ENCODE peak calls at places on chromosomes 3 and 15, in seven cellular contexts. Y is H1, I is IMR-90, V is mesendoderm, B is mesenchymal stem cell, N is neuronal stem cell, P is H9. C is an unnamed sample.

GRCh38 chr3:174812172-174812862 is 46.8 kb upstream of the NAALADL2 start:
- DNase-seq in P (no peak), Y (no peak), V (no peak), N (no peak), I (peak), B (no peak), C (peak)

GRCh38 chr3:77079988-77080585 is 40.2 kb downstream of the ROBO2 start:
- DNase-seq in N (peak), V (peak), P (peak), Y (peak), B (no peak), I (no peak), C (no peak)

GRCh38 chr15:94327356-94327936 is 96.1 kb downstream of the MCTP2 start:
- DNase-seq in Y (no peak), V (peak), P (no peak), N (no peak), B (peak), I (peak), C (no peak)

GRCh38 chr3:22922317-22922716 is 280.8 kb upstream of the UBE2E2 start:
- DNase-seq in B (peak), I (peak), N (no peak), Y (no peak), P (no peak), V (peak), C (peak)

GRCh38 chr3:108130705-108131104 is 39.9 kb upstream of the CD47 start:
- DNase-seq in N (no peak), B (peak), I (peak), V (no peak), Y (no peak), P (no peak), C (no peak)

GRCh38 chr3:147409143-147410121 is at the start of gene ZIC1:
- DNase-seq in I (no peak), N (peak), V (peak), Y (no peak), B (no peak), P (peak), C (no peak)

GRCh38 chr15:91469627-91470567 is 369.8 kb downstream of the SV2B start:
- DNase-seq in V (no peak), I (no peak), P (no peak), Y (no peak), N (no peak), B (no peak), C (no peak)

GRCh38 chr3:117626577-117626976 is 917.0 kb downstream of the TUSC7 start:
- DNase-seq in N (no peak), Y (no peak), I (no peak), B (no peak), P (no peak), V (peak), C (no peak)

GRCh38 chr3:98718730-98719129 is 44.4 kb upstream of the ST3GAL6 start:
- DNase-seq in I (no peak), V (no peak), P (no peak), B (no peak), N (no peak), Y (no peak), C (no peak)

GRCh38 chr3:51978143-51978502 is 3.3 kb downstream of the ABHD14A start:
- DNase-seq in Y (no peak), N (no peak), B (no peak), P (no peak), V (no peak), I (no peak), C (no peak)

GRCh38 chr3:48088056-48088748 is 72.0 kb upstream of the MAP4 start:
- DNase-seq in B (no peak), N (peak), I (no peak), Y (no peak), P (peak), V (peak), C (no peak)

GRCh38 chr3:141530133-141530768 is 43.4 kb downstream of the RASA2 start:
- DNase-seq in B (peak), V (no peak), P (no peak), N (no peak), I (peak), Y (no peak), C (no peak)

GRCh38 chr3:2099779-2100191 is 1.1 kb downstream of the CNTN4 start:
- DNase-seq in B (peak), I (no peak), N (no peak), P (peak), Y (no peak), V (peak), C (no peak)

GRCh38 chr3:131750256-131750655 is 247.5 kb upstream of the MRPL3 start:
- DNase-seq in V (no peak), N (no peak), Y (no peak), I (no peak), B (no peak), P (no peak), C (no peak)

GRCh38 chr15:39720721-39721611 is 61.7 kb downstream of the FSIP1 start:
- DNase-seq in N (no peak), Y (no peak), V (peak), P (no peak), B (peak), I (peak), C (peak)

GRCh38 chr3:48532271-48532973 is 24.2 kb downstream of the PFKFB4 start:
- DNase-seq in N (no peak), V (no peak), P (no peak), Y (no peak), I (no peak), B (peak), C (no peak)

GRCh38 chr15:41727143-41727542 is 47.1 kb upstream of the MAPKBP1 start:
- DNase-seq in P (no peak), B (no peak), N (no peak), V (no peak), I (peak), Y (no peak), C (no peak)

GRCh38 chr3:122942937-122943827 is 84.4 kb downstream of the SEMA5B start:
- DNase-seq in N (peak), V (peak), Y (peak), P (peak), I (peak), B (peak), C (peak)

GRCh38 chr3:82462977-82463376 is 701.5 kb upstream of the GBE1 start:
- DNase-seq in B (no peak), V (no peak), I (no peak), P (no peak), N (no peak), Y (no peak), C (no peak)

GRCh38 chr15:34359416-34359815 is 7.6 kb downstream of the LPCAT4 start:
- DNase-seq in B (no peak), V (no peak), P (no peak), Y (no peak), I (no peak), N (no peak), C (no peak)

GRCh38 chr3:149547413-149547812 is 72.9 kb downstream of the TM4SF4 start:
- DNase-seq in I (peak), Y (no peak), V (no peak), B (no peak), P (no peak), N (no peak), C (no peak)

GRCh38 chr15:101115887-101116680 is 135.8 kb downstream of the CHSY1 start:
- DNase-seq in N (no peak), V (no peak), B (peak), Y (no peak), I (peak), P (peak), C (no peak)

GRCh38 chr15:36632196-36632595 is 52.8 kb downstream of the CDIN1 start:
- DNase-seq in N (no peak), I (peak), V (peak), B (peak), P (no peak), Y (no peak), C (peak)

GRCh38 chr15:69719527-69719926 is 266.9 kb downstream of the RPLP1 start:
- DNase-seq in Y (no peak), N (no peak), B (peak), P (no peak), I (no peak), V (no peak), C (no peak)

GRCh38 chr3:129001101-129001816 is at the start of gene EFCC1:
- DNase-seq in N (peak), I (no peak), P (peak), V (peak), Y (no peak), B (peak), C (no peak)

GRCh38 chr3:70608434-70608833 is 296.0 kb upstream of the MDFIC2 start:
- DNase-seq in P (no peak), N (no peak), V (no peak), Y (no peak), I (no peak), B (no peak), C (no peak)

GRCh38 chr15:82093774-82094211 is 48.0 kb upstream of the MEX3B start:
- DNase-seq in I (peak), V (no peak), Y (no peak), P (no peak), B (peak), N (no peak), C (peak)

GRCh38 chr3:160105902-160106584 is 117.4 kb downstream of the IL12A start:
- DNase-seq in B (no peak), P (no peak), V (no peak), Y (no peak), I (no peak), N (no peak), C (no peak)

GRCh38 chr3:162628531-162628930 is 1131.9 kb downstream of the OTOL1 start:
- DNase-seq in I (no peak), P (no peak), N (no peak), B (no peak), V (no peak), Y (no peak), C (no peak)

GRCh38 chr3:98557324-98558010 is 25.7 kb downstream of the GPR15 start:
- DNase-seq in P (no peak), V (no peak), Y (no peak), N (no peak), I (no peak), B (no peak), C (no peak)

GRCh38 chr15:75061272-75061671 is 37.9 kb downstream of the PPCDC start:
- DNase-seq in Y (no peak), V (no peak), B (peak), N (no peak), I (peak), P (no peak), C (no peak)

GRCh38 chr3:58256511-58256910 is 18.9 kb downstream of the ABHD6 start:
- DNase-seq in Y (no peak), V (no peak), P (no peak), I (no peak), B (no peak), N (no peak), C (peak)
- H2BK5ac ChIP-seq in Y (no peak), V (no peak), P (no peak), I (no peak), B (no peak), N (no peak), C (no peak)

GRCh38 chr3:18828637-18829036 is 319.7 kb upstream of the KCNH8 start:
- DNase-seq in I (no peak), P (no peak), Y (no peak), B (no peak), V (no peak), N (no peak), C (no peak)
- H2BK5ac ChIP-seq in I (no peak), P (no peak), Y (no peak), B (no peak), V (no peak), N (no peak), C (no peak)

DNA sequence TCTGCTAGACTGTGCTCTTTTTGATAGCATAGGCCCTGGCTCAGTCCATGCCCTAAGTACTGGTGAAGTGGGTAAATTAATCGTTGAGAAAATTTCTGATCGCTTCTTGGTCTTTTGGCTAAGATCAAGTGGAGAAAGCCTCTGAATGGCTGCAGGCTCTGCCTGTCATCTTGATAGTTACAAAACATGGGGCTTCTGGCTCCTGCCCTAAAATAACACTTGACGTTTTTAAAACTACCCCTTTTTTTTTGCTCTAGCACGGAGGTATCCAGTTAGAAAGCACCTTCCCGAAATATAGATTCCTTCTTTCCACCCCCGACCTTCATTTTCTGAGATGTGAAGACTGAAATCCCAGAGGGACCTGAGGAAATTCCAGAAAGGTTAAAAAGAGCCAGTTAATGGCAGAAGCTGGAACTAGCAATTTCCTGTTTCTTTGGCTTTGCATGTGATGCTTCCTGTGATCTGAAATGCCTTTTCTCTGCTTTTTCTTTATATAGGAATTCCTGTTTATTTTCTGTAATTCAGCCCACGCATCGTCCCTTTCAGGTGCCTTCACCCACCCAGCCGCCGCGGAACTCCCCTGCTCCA is 802 bp upstream of the C2CD4B start:
- DNase-seq in V (peak), Y (no peak), B (no peak), I (no peak), P (no peak), N (no peak), C (no peak)
- H2BK5ac ChIP-seq in V (no peak), Y (no peak), B (no peak), I (no peak), P (no peak), N (no peak), C (no peak)

DNA sequence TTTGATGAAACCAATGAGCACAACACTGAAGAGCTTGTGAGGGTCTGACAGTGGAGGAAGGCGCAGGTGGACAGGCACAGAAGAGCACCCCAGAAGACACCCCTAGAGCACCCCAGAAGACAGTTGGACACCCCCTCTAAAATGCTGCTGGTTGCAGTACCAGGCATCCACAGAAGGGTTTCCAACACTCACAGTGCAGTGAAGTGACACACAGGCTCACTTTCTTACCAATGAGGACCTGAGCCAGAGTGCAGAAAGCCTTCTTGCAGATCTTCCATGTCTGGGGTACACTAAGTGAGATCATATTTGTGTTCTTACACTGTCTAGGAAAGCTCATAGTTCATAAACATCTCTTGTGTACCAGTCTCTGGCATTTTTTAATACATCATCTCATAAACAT is 27.6 kb downstream of the CCNL1 start:
- DNase-seq in I (no peak), V (no peak), Y (no peak), N (no peak), B (no peak), P (no peak), C (no peak)
- H2BK5ac ChIP-seq in I (peak), V (no peak), Y (no peak), N (no peak), B (no peak), P (no peak), C (no peak)

DNA sequence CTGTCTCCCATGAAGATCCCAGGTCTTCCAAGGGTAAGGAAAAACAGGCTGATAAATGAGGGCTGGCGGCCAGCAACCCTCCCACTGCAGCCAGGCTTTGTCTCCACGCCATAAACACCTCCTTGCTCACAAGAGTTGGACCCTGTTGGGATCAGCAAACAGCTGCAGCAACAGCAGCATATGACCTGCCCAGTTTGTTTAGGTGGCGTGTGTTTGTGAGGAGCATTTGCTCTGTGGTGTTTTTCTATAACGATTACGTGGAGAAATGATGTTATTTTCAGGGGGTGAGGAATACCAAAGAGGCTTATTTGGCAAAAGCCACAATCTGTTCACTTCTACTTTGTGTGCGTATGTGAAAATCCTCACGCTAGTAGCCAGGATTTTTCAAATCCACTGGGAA is 58.5 kb downstream of the RFTN1 start:
- DNase-seq in I (no peak), V (no peak), B (no peak), Y (no peak), P (no peak), N (no peak), C (no peak)
- H2BK5ac ChIP-seq in I (no peak), V (no peak), B (no peak), Y (no peak), P (no peak), N (no peak), C (no peak)

DNA sequence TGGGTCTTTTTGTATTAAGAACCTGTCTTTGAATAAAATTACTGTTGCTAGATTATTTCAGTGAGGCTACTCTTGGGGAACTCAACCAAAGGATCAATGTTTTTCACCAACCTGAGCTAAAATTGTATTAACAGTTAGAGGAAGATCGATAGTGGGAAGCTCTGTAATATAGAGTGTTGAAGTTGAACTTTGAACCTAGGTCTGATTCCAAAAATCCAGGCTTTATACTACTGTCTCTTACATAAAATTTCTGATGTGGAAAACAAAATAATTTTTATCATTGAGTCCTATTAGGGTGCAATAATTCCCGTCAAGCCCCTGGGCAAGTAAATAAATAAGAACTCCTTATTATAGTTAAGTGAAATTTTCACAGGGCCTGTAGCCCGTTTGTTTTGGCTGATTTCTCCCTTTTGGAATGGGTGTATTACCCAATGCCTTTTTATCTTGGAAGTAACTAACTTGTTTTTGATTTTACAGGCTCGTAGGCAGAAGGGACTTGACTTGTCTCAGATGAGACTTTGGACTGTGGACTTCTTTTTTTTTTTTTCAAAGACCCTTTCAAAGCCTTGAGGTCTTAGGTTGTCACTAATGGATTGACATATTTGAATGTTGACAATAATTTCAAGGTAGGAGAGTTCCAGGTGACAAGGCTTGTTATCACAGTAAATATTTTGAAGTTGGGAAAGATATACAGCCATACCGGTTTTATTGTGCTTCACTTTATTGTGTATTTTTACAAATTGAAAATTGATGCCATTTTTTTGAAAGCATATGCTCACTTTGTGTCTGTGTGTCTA is 276.1 kb downstream of the NFKBIZ start:
- DNase-seq in I (no peak), V (no peak), P (no peak), B (no peak), N (no peak), Y (no peak), C (peak)
- H2BK5ac ChIP-seq in I (no peak), V (no peak), P (no peak), B (no peak), N (no peak), Y (no peak), C (no peak)

GRCh38 chr3:38120690-38121450 is 16.1 kb downstream of the ACAA1 start:
- DNase-seq in B (no peak), V (no peak), Y (no peak), N (no peak), P (peak), I (no peak), C (no peak)
- H2BK5ac ChIP-seq in B (no peak), V (no peak), Y (no peak), N (peak), P (no peak), I (no peak), C (no peak)